ENCODE peak calls at places on chromosomes 2 and 18, in six cellular contexts. R is HFFc6, O is dorsolateral prefrontal cortex, W is natural killer cell, Q is HFF-Myc, H is neural crest cell. D is an unnamed sample.

GRCh38 chr2:198178766-198179165 is 374.4 kb downstream of the PLCL1 start:
- DNase-seq in O (no peak), R (no peak), W (no peak), Q (no peak), H (no peak), D (no peak)

GRCh38 chr2:96912356-96913116 is 42.7 kb upstream of the SEMA4C start:
- DNase-seq in R (no peak), O (no peak), Q (no peak), W (no peak), H (no peak), D (no peak)

GRCh38 chr2:176424756-176425155 is 155.5 kb downstream of the MTX2 start:
- DNase-seq in H (no peak), O (no peak), W (no peak), R (no peak), Q (no peak), D (no peak)

GRCh38 chr2:10839813-10840212 is 27.2 kb upstream of the PDIA6 start:
- DNase-seq in W (no peak), R (no peak), H (no peak), Q (no peak), O (no peak), D (peak; percentile 45)

GRCh38 chr2:198304859-198305258 is 500.5 kb downstream of the PLCL1 start:
- DNase-seq in R (no peak), O (no peak), H (no peak), Q (no peak), W (no peak), D (no peak)

GRCh38 chr2:156430978-156431358 is 5.2 kb upstream of the GPD2 start:
- DNase-seq in Q (no peak), R (peak; percentile 53), O (no peak), W (no peak), H (no peak), D (no peak)

GRCh38 chr18:27713037-27713726 is 463.7 kb downstream of the CDH2 start:
- DNase-seq in W (no peak), R (no peak), H (no peak), Q (no peak), O (no peak), D (no peak)

GRCh38 chr2:227280895-227281294 is 44.2 kb upstream of the MFF start:
- DNase-seq in Q (no peak), W (no peak), H (no peak), O (no peak), R (no peak), D (no peak)

GRCh38 chr2:55500025-55500424 is 19.5 kb upstream of the CFAP36 start:
- DNase-seq in O (no peak), H (no peak), Q (no peak), R (peak; percentile 41), W (no peak), D (no peak)

GRCh38 chr2:150644298-150645067 is 157.0 kb upstream of the RND3 start:
- DNase-seq in O (no peak), R (peak; percentile 37), H (no peak), W (no peak), Q (no peak), D (no peak)

GRCh38 chr18:69085933-69086332 is 288.1 kb downstream of the CCDC102B start:
- DNase-seq in Q (no peak), R (no peak), O (no peak), H (no peak), W (no peak), D (no peak)

GRCh38 chr2:44598330-44598729 is 236.6 kb downstream of the CAMKMT start:
- DNase-seq in W (no peak), O (no peak), Q (no peak), H (no peak), R (no peak), D (no peak)

GRCh38 chr2:219875036-219875435 is 247.6 kb downstream of the SLC4A3 start:
- DNase-seq in R (no peak), W (no peak), Q (no peak), H (no peak), O (no peak), D (no peak)

GRCh38 chr2:38074775-38075435 is 1.0 kb downstream of the CYP1B1 start:
- DNase-seq in R (no peak), H (peak; percentile 12), W (no peak), O (no peak), Q (no peak), D (peak; percentile 33)

GRCh38 chr2:3288455-3289163 is 89.0 kb downstream of the EIPR1 start:
- DNase-seq in H (no peak), O (no peak), Q (no peak), W (no peak), R (no peak), D (no peak)

GRCh38 chr18:26429535-26429934 is 118.8 kb downstream of the KCTD1 start:
- DNase-seq in O (no peak), R (peak; percentile 83), H (no peak), W (no peak), Q (peak; percentile 65), D (no peak)

GRCh38 chr2:222272446-222273035 is 26.3 kb downstream of the PAX3 start:
- DNase-seq in Q (no peak), H (no peak), O (no peak), W (no peak), R (no peak), D (no peak)

GRCh38 chr2:135256531-135257258 is 204.6 kb downstream of the RAB3GAP1 start:
- DNase-seq in R (peak; percentile 3), W (no peak), Q (no peak), H (no peak), O (no peak), D (no peak)

GRCh38 chr2:62309465-62310091 is 113.7 kb downstream of the B3GNT2 start:
- DNase-seq in R (no peak), W (no peak), O (no peak), Q (no peak), H (no peak), D (no peak)

GRCh38 chr18:48838921-48839818 is 111.6 kb downstream of the SMAD7 start:
- DNase-seq in O (no peak), R (peak; percentile 88), Q (peak; percentile 62), H (no peak), W (peak; percentile 47), D (no peak)

GRCh38 chr2:126889501-126890135 is 9.1 kb upstream of the TEX51 start:
- DNase-seq in H (no peak), Q (no peak), O (no peak), W (no peak), R (no peak), D (no peak)

GRCh38 chr2:239690651-239691631 is 290.1 kb upstream of the HDAC4 start:
- DNase-seq in W (no peak), Q (no peak), R (no peak), O (no peak), H (no peak), D (no peak)

GRCh38 chr2:155689791-155690190 is 642.7 kb downstream of the NR4A2 start:
- DNase-seq in Q (no peak), H (peak; percentile 10), O (no peak), R (no peak), W (no peak), D (no peak)

GRCh38 chr2:15736396-15737180 is 144.9 kb downstream of the DDX1 start:
- DNase-seq in R (no peak), O (no peak), Q (no peak), W (no peak), H (no peak), D (no peak)

GRCh38 chr2:217972037-217972436 is 30.8 kb downstream of the TNS1 start:
- DNase-seq in Q (no peak), W (no peak), H (no peak), O (no peak), R (no peak), D (no peak)

GRCh38 chr2:167844714-167845530 is 402.5 kb downstream of the STK39 start:
- DNase-seq in O (no peak), R (no peak), Q (no peak), H (no peak), W (no peak), D (no peak)

GRCh38 chr2:200090683-200091082 is 135.3 kb downstream of the MAIP1 start:
- DNase-seq in W (no peak), Q (no peak), H (no peak), O (no peak), R (no peak), D (no peak)

GRCh38 chr2:64987001-64987962 is 1.9 kb upstream of the SLC1A4 start:
- DNase-seq in R (no peak), H (no peak), O (no peak), W (no peak), Q (no peak), D (no peak)

GRCh38 chr18:45677408-45677807 is 46.6 kb upstream of the SLC14A1 start:
- DNase-seq in O (no peak), R (no peak), H (no peak), Q (no peak), W (no peak), D (no peak)
- TF ChIP-seq CTCF in O (no peak), R (no peak), H (no peak), Q (no peak), W (no peak), D (no peak)

GRCh38 chr2:149089068-149089467 is 50.6 kb downstream of the LYPD6B start:
- DNase-seq in H (no peak), W (no peak), R (peak; percentile 19), O (no peak), Q (no peak), D (no peak)

GRCh38 chr2:149084924-149085795 is 46.7 kb downstream of the LYPD6B start:
- DNase-seq in R (peak; percentile 20), W (no peak), H (no peak), O (no peak), Q (no peak), D (no peak)

GRCh38 chr2:149082781-149083180 is 44.3 kb downstream of the LYPD6B start:
- DNase-seq in H (no peak), R (no peak), W (no peak), O (no peak), Q (no peak), D (no peak)

GRCh38 chr2:149090706-149091105 is 52.2 kb downstream of the LYPD6B start:
- DNase-seq in W (no peak), H (no peak), R (no peak), Q (no peak), O (no peak), D (no peak)

GRCh38 chr2:149087751-149088150 is 49.3 kb downstream of the LYPD6B start:
- DNase-seq in Q (no peak), R (no peak), W (no peak), O (no peak), H (no peak), D (no peak)
- TF ChIP-seq CTCF in Q (peak; percentile 41), R (peak; percentile 78), W (no peak), O (no peak), H (peak; percentile 54), D (peak; percentile 60)

GRCh38 chr18:59200787-59201186 is 19.2 kb upstream of the GRP start:
- DNase-seq in R (peak; percentile 32), Q (no peak), W (no peak), H (no peak), O (no peak), D (no peak)
- TF ChIP-seq CTCF in R (peak; percentile 69), Q (peak; percentile 24), W (no peak), H (no peak), O (no peak), D (no peak)

DNA sequence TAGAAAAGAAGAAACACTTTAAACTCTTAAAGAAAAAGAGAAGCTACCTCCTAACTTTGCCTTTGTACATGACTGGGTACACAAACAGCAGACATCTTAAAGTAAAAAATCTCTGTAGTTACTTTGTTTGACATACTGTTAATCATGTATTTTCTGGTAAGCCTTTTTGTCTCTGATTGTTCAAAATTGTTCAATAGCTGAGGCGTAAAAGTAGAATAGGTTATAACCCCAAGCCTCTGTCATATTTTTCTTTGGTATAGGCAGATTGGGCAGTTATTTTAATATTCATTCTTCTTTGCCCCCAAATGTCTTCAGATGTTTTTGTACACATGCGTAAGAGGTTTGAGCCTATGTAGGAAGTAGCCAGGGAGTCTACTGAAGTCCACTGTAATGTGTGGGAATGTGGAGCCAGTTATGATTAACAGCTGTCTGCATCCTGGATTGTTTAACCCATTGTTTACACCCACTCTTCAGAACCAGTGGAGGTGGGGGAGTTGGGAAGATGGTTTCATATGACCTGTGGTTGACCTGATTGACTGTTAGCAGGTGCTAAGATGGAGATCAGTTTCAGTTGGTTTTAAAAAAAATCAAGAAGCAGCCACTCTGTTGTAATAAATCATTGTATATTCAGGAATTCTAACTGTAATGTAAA is 150.5 kb downstream of the TANC1 start:
- DNase-seq in Q (no peak), W (no peak), R (no peak), O (no peak), H (no peak), D (no peak)
- TF ChIP-seq CTCF in Q (no peak), W (peak; percentile 56), R (peak; percentile 42), O (peak; percentile 36), H (no peak), D (no peak)